ENCODE peak calls at places on chromosomes 1 and 21, in seven cellular contexts. D is H1, Z is H9, U is IMR-90, Q is mesendoderm, R is trophoblast cell, M is mesenchymal stem cell. F is an unnamed sample.

GRCh38 chr1:31707711-31708110 is 3.9 kb upstream of the COL16A1 start:
- DNase-seq in D (no peak), Z (no peak), U (peak; percentile 80), Q (peak; percentile 39), R (peak; percentile 46), M (peak; percentile 49), F (no peak)

GRCh38 chr1:242196914-242197313 is 198.0 kb upstream of the MAP1LC3C start:
- DNase-seq in D (no peak), Z (no peak), U (no peak), Q (no peak), R (no peak), M (no peak), F (no peak)

GRCh38 chr1:29736582-29737188 is 500.4 kb downstream of the PTPRU start:
- DNase-seq in D (no peak), Z (peak; percentile 49), U (peak; percentile 60), Q (peak; percentile 74), R (peak; percentile 76), M (peak; percentile 43), F (peak; percentile 82)

GRCh38 chr21:27812279-27812678 is 845.4 kb upstream of the ADAMTS5 start:
- DNase-seq in D (no peak), Z (no peak), U (peak; percentile 50), Q (no peak), R (no peak), M (peak; percentile 79), F (no peak)

GRCh38 chr1:220918285-220918951 is 39.2 kb downstream of the HLX start:
- DNase-seq in D (no peak), Z (no peak), U (no peak), Q (peak; percentile 4), R (no peak), M (no peak), F (no peak)

GRCh38 chr1:182215797-182216196 is 154.3 kb upstream of the ZNF648 start:
- DNase-seq in D (no peak), Z (no peak), U (no peak), Q (no peak), R (no peak), M (no peak), F (no peak)

GRCh38 chr21:42746593-42747266 is 93.3 kb downstream of the PDE9A start:
- DNase-seq in D (no peak), Z (no peak), U (no peak), Q (peak; percentile 8), R (peak; percentile 21), M (no peak), F (no peak)

GRCh38 chr1:156117414-156118174 is 3.1 kb downstream of the LMNA start:
- DNase-seq in D (no peak), Z (no peak), U (no peak), Q (no peak), R (peak; percentile 90), M (peak; percentile 51), F (no peak)

GRCh38 chr1:14996133-14997050 is 157.2 kb upstream of the TMEM51 start:
- DNase-seq in D (no peak), Z (no peak), U (peak; percentile 84), Q (peak; percentile 76), R (peak; percentile 60), M (peak; percentile 96), F (peak; percentile 61)

GRCh38 chr21:32412162-32412997 is at the start of gene EVA1C:
- DNase-seq in D (no peak), Z (peak; percentile 69), U (peak; percentile 30), Q (peak; percentile 63), R (no peak), M (no peak), F (no peak)

GRCh38 chr1:9744106-9744799 is 79.5 kb downstream of the CLSTN1 start:
- DNase-seq in D (no peak), Z (no peak), U (no peak), Q (no peak), R (no peak), M (no peak), F (no peak)

GRCh38 chr1:192700834-192701271 is 64.9 kb downstream of the RGS13 start:
- DNase-seq in D (no peak), Z (no peak), U (peak; percentile 95), Q (peak; percentile 34), R (peak; percentile 85), M (peak; percentile 88), F (no peak)

GRCh38 chr1:192698731-192699130 is 62.8 kb downstream of the RGS13 start:
- DNase-seq in D (no peak), Z (no peak), U (no peak), Q (no peak), R (no peak), M (no peak), F (no peak)

GRCh38 chr1:192691041-192691440 is 55.1 kb downstream of the RGS13 start:
- DNase-seq in D (no peak), Z (no peak), U (no peak), Q (peak; percentile 11), R (no peak), M (no peak), F (no peak)

GRCh38 chr1:192697771-192698170 is 61.8 kb downstream of the RGS13 start:
- DNase-seq in D (no peak), Z (no peak), U (no peak), Q (no peak), R (no peak), M (no peak), F (no peak)

GRCh38 chr1:192696082-192696481 is 60.1 kb downstream of the RGS13 start:
- DNase-seq in D (no peak), Z (no peak), U (no peak), Q (no peak), R (no peak), M (no peak), F (no peak)
- H2BK120ac ChIP-seq in D (no peak overlapping the region), Z (no peak overlapping the region), U (no peak overlapping the region), Q (no peak overlapping the region), R (no peak overlapping the region), M (no peak overlapping the region), F (no peak overlapping the region)

GRCh38 chr1:99119193-99119592 is 114.5 kb upstream of the PLPPR5 start:
- DNase-seq in D (no peak), Z (no peak), U (no peak), Q (no peak), R (no peak), M (no peak), F (no peak)
- H3K18ac ChIP-seq in D (no peak overlapping the region), Z (no peak overlapping the region), U (no peak overlapping the region), Q (no peak overlapping the region), R (no peak overlapping the region), M (no peak overlapping the region), F (no peak overlapping the region)

DNA sequence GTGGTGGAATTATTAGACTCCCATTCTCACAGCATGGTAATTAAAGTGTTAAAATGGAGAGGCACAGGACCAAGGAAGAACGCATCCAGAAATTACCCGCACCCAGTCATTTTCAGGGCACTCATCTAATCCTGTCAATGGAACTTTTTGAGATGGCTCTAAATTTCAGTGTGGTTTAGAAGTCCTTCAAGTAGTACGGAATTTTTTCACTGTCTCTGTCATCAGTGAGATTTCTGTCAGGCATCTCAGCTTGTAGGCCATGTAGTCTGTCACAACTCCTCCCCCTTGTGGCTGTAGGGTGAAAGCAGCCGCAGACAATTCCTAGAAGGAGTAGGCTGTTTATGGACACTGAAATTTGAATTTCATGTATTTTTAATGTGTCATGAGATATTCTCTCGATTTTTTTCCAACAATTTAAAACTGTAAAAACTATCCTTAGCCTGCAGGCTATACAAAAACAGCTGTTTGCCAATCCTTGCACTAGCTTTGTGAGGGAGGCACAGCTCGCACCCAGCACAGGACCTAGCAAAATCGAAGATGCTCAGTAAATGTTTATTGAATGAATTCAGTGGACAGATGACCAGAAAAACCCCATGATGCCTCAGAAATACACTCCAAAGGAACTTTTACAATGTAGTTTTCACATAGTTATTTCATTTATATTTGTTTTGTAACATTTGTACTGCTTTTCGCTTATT is 6.6 kb upstream of the NUP133 start:
- DNase-seq in D (no peak), Z (peak; percentile 57), U (peak; percentile 78), Q (peak; percentile 75), R (peak; percentile 88), M (peak; percentile 80), F (peak; percentile 39)
- H2BK120ac ChIP-seq in D (no peak overlapping the region), Z (no peak overlapping the region), U (no peak overlapping the region), Q (no peak overlapping the region), R (no peak overlapping the region), M (no peak overlapping the region), F (no peak overlapping the region)

GRCh38 chr1:55154616-55155015 is 60.5 kb downstream of the USP24 start:
- DNase-seq in D (no peak), Z (no peak), U (no peak), Q (no peak), R (no peak), M (no peak), F (no peak)
- H3K18ac ChIP-seq in D (no peak overlapping the region), Z (no peak overlapping the region), U (no peak overlapping the region), Q (no peak overlapping the region), R (no peak overlapping the region), M (no peak overlapping the region), F (no peak overlapping the region)

DNA sequence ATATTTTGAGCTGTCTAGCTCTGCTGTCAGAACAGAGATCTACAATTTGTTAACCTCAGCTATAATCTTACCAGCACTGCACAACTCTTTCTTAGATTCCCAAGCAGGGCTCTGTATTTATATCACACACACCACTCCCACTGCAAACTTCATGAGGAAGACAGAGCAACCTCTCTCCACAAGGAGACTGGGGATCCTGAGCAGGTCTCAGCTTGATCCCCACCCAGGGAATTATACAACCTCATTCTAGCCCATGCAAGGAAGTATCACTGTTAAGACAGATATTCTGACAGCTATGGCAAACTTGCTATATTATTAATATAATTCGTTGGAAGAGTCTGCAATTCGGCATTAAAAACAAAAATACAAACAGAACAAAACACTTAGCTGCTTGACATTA is 40.4 kb downstream of the EGLN1 start:
- DNase-seq in D (no peak), Z (no peak), U (no peak), Q (no peak), R (no peak), M (no peak), F (no peak)
- H2BK120ac ChIP-seq in D (no peak overlapping the region), Z (no peak overlapping the region), U (no peak overlapping the region), Q (no peak overlapping the region), R (no peak overlapping the region), M (no peak overlapping the region), F (no peak overlapping the region)

GRCh38 chr1:98903726-98904125 is 100.9 kb downstream of the PLPPR5 start:
- DNase-seq in D (no peak), Z (no peak), U (no peak), Q (no peak), R (no peak), M (no peak), F (no peak)
- H3K18ac ChIP-seq in D (no peak overlapping the region), Z (no peak overlapping the region), U (no peak overlapping the region), Q (no peak overlapping the region), R (no peak overlapping the region), M (no peak overlapping the region), F (no peak overlapping the region)

GRCh38 chr1:224662870-224663269 is 46.8 kb downstream of the CNIH3 start:
- DNase-seq in D (no peak), Z (no peak), U (no peak), Q (no peak), R (no peak), M (no peak), F (no peak)
- H2BK120ac ChIP-seq in D (no peak overlapping the region), Z (no peak overlapping the region), U (no peak overlapping the region), Q (no peak overlapping the region), R (no peak overlapping the region), M (no peak overlapping the region), F (no peak overlapping the region)

GRCh38 chr1:187513190-187513589 is 684.4 kb downstream of the PLA2G4A start:
- DNase-seq in D (no peak), Z (no peak), U (no peak), Q (peak; percentile 25), R (no peak), M (no peak), F (no peak)
- H3K18ac ChIP-seq in D (no peak overlapping the region), Z (no peak overlapping the region), U (no peak overlapping the region), Q (no peak overlapping the region), R (no peak overlapping the region), M (no peak overlapping the region), F (no peak overlapping the region)

F was measured in neuronal stem cell.